ENCODE peak calls at places on chromosomes 5 and 9, in seven cellular contexts. W, A, B, P, J, F and L are unnamed samples.
A peak's percentile ranks its signal among the peaks of the same experiment; 100 is the strongest.

GRCh38 chr9:135329571-135330306 is 149.8 kb upstream of the PPP1R26 start:
- DNase-seq in W (peak; percentile 39), A (peak; percentile 6), B (peak; percentile 56), P (no peak), J (no peak), F (no peak), L (peak; percentile 62)

GRCh38 chr5:89934069-89934468 is 475.5 kb downstream of the CETN3 start:
- DNase-seq in W (no peak), A (no peak), B (no peak), P (no peak), J (no peak), F (no peak), L (no peak)

GRCh38 chr5:139638736-139639618 is 9.2 kb upstream of the CXXC5 start:
- DNase-seq in W (no peak), A (no peak), B (peak; percentile 69), P (peak; percentile 60), J (no peak), F (no peak), L (peak; percentile 32)

GRCh38 chr5:117454716-117455212 is 880.1 kb upstream of the SEMA6A start:
- DNase-seq in W (peak; percentile 86), A (peak; percentile 23), B (peak; percentile 59), P (peak; percentile 83), J (peak; percentile 2), F (peak; percentile 17), L (peak; percentile 49)

GRCh38 chr9:128121466-128121810 is 6.1 kb downstream of the PTGES2 start:
- DNase-seq in W (no peak), A (no peak), B (no peak), P (no peak), J (no peak), F (no peak), L (no peak)

GRCh38 chr5:142955628-142956027 is 185.5 kb downstream of the ARHGAP26 start:
- DNase-seq in W (no peak), A (no peak), B (no peak), P (no peak), J (no peak), F (no peak), L (no peak)

GRCh38 chr9:38235244-38235643 is 157.3 kb upstream of the ALDH1B1 start:
- DNase-seq in W (no peak), A (no peak), B (no peak), P (no peak), J (no peak), F (no peak), L (no peak)

GRCh38 chr5:162593881-162594280 is 526.3 kb downstream of the GABRG2 start:
- DNase-seq in W (peak; percentile 21), A (no peak), B (no peak), P (no peak), J (no peak), F (no peak), L (peak; percentile 0)

GRCh38 chr9:89097219-89097618 is 81.4 kb downstream of the SHC3 start:
- DNase-seq in W (no peak), A (no peak), B (no peak), P (no peak), J (no peak), F (no peak), L (peak; percentile 65)

GRCh38 chr5:167755420-167755819 is 536.0 kb upstream of the WWC1 start:
- DNase-seq in W (no peak), A (no peak), B (no peak), P (no peak), J (no peak), F (no peak), L (no peak)

GRCh38 chr5:167764650-167765289 is 526.7 kb upstream of the WWC1 start:
- DNase-seq in W (peak; percentile 19), A (no peak), B (no peak), P (no peak), J (no peak), F (no peak), L (no peak)

GRCh38 chr5:167763772-167764171 is 527.7 kb upstream of the WWC1 start:
- DNase-seq in W (no peak), A (no peak), B (no peak), P (no peak), J (no peak), F (no peak), L (no peak)

GRCh38 chr5:167754501-167754941 is 536.9 kb upstream of the WWC1 start:
- DNase-seq in W (peak; percentile 19), A (no peak), B (no peak), P (no peak), J (no peak), F (no peak), L (peak; percentile 93)

GRCh38 chr5:167759411-167759821 is 532.0 kb upstream of the WWC1 start:
- DNase-seq in W (peak; percentile 56), A (no peak), B (no peak), P (no peak), J (no peak), F (no peak), L (no peak)
- H3K27ac ChIP-seq in W (no peak overlapping the region), A (no peak overlapping the region), B (no peak overlapping the region), P (no peak overlapping the region), J (no peak overlapping the region), F (no peak overlapping the region), L (no peak overlapping the region)

GRCh38 chr5:159901308-159901707 is 15.0 kb upstream of the ADRA1B start:
- DNase-seq in W (no peak), A (no peak), B (no peak), P (no peak), J (no peak), F (no peak), L (no peak)
- H3K36me3 ChIP-seq in W (no peaks in the 10 kb centered on the region), A (no peaks in the 10 kb centered on the region), B (no peaks in the 10 kb centered on the region), P (no peaks in the 10 kb centered on the region), J (no peaks in the 10 kb centered on the region), F (no peaks in the 10 kb centered on the region), L (no peaks in the 10 kb centered on the region)

GRCh38 chr5:132414634-132415377 is 45.3 kb downstream of the SLC22A5 start:
- DNase-seq in W (no peak), A (no peak), B (no peak), P (no peak), J (no peak), F (no peak), L (no peak)

GRCh38 chr5:132417889-132418432 is 48.5 kb downstream of the SLC22A5 start:
- DNase-seq in W (no peak), A (no peak), B (no peak), P (no peak), J (no peak), F (no peak), L (no peak)

GRCh38 chr5:132417461-132417860 is 48.0 kb downstream of the SLC22A5 start:
- DNase-seq in W (no peak), A (no peak), B (no peak), P (no peak), J (no peak), F (no peak), L (no peak)

GRCh38 chr5:132417010-132417439 is 47.5 kb downstream of the SLC22A5 start:
- DNase-seq in W (no peak), A (peak; percentile 49), B (no peak), P (no peak), J (no peak), F (no peak), L (no peak)

GRCh38 chr5:132416306-132417009 is 46.9 kb downstream of the SLC22A5 start:
- DNase-seq in W (no peak), A (no peak), B (no peak), P (no peak), J (no peak), F (no peak), L (no peak)
- H3K27ac ChIP-seq in W (no peak overlapping the region), A (peak overlapping the region; percentile 61), B (no peak overlapping the region), P (no peak overlapping the region), J (no peak overlapping the region), F (peak overlapping the region; percentile 96), L (no peak overlapping the region)

GRCh38 chr9:36217256-36217968 is 26.7 kb downstream of the CLTA start:
- DNase-seq in W (no peak), A (no peak), B (no peak), P (no peak), J (no peak), F (no peak), L (no peak)
- H3K36me3 ChIP-seq in W (peaks cover 7% of the 10 kb centered on the region), A (peaks cover 32% of the 10 kb centered on the region), B (peaks cover 25% of the 10 kb centered on the region), P (peaks cover 44% of the 10 kb centered on the region), J (peaks cover 21% of the 10 kb centered on the region), F (peaks cover 54% of the 10 kb centered on the region), L (peaks cover 81% of the 10 kb centered on the region)

DNA sequence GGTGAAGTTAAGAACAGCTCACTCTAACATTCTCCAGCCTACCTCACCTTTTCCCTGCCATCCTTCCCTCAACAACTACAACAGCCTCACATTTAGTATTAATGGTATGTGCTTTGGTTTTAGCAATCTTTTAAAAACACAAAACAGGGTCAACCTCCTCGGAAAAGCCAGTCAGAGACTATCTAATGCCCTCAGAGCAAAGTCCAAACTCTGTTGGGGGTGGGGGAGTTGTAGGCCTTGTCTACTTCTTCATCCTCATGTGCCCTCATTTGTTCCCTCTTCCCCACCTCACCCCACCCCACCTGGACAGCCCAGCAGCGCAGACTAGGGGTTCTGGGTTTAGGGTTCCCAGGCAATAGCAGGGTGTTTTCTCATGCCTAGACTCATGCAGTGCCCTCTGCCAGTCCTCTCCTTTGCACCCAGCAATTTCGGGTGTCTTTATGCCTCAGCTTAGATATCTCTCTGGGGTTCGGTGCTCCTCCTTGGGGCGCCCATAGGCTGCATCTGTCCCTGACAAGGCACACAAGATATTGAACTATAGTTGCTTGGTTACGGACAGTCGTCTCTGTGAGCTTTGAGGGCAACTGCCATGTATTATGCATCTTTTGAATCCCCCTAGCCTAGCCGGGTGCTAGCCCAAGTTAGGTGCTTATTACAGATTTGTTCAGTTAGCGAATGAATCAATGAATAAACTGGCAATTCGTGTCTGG is 767 bp upstream of the TCOF1 start:
- DNase-seq in W (no peak), A (no peak), B (peak; percentile 37), P (no peak), J (no peak), F (no peak), L (no peak)
- H3K27ac ChIP-seq in W (no peak overlapping the region), A (peak overlapping the region; percentile 27), B (peak overlapping the region; percentile 23), P (no peak overlapping the region), J (no peak overlapping the region), F (peak overlapping the region; percentile 82), L (peak overlapping the region; percentile 3)

GRCh38 chr5:54524082-54524481 is 6.5 kb downstream of the SNX18 start:
- DNase-seq in W (no peak), A (no peak), B (no peak), P (no peak), J (no peak), F (no peak), L (no peak)

GRCh38 chr5:54524704-54525103 is 7.1 kb downstream of the SNX18 start:
- DNase-seq in W (no peak), A (peak; percentile 53), B (peak; percentile 77), P (no peak), J (no peak), F (no peak), L (no peak)

GRCh38 chr5:54526604-54527359 is 9.2 kb downstream of the SNX18 start:
- DNase-seq in W (no peak), A (no peak), B (no peak), P (no peak), J (no peak), F (no peak), L (no peak)

GRCh38 chr5:54525692-54526091 is 8.1 kb downstream of the SNX18 start:
- DNase-seq in W (no peak), A (no peak), B (no peak), P (no peak), J (no peak), F (no peak), L (no peak)

GRCh38 chr5:54525226-54525625 is 7.7 kb downstream of the SNX18 start:
- DNase-seq in W (no peak), A (no peak), B (no peak), P (no peak), J (no peak), F (no peak), L (no peak)
- H3K36me3 ChIP-seq in W (no peaks in the 10 kb centered on the region), A (no peaks in the 10 kb centered on the region), B (no peaks in the 10 kb centered on the region), P (no peaks in the 10 kb centered on the region), J (no peaks in the 10 kb centered on the region), F (no peaks in the 10 kb centered on the region), L (peaks cover 66% of the 10 kb centered on the region)